ENCODE peak calls at places on chromosomes 3 and 15, in ten cellular contexts. D is mucosa of descending colon; C is effector memory CD4-positive, alpha-beta T cell; V is T1000; I is substantia nigra; Y is epithelial cell of prostate; E is mesendoderm; Z is HuH-7; X is NAMALWA; Q is pons. S is an unnamed sample.

GRCh38 chr3:183328823-183329222 is 75.8 kb downstream of the B3GNT5 start:
- DNase-seq in V (no peak), I (no peak), E (no peak), D (no peak), Z (no peak), C (no peak), X (no peak), Q (no peak), Y (no peak), S (no peak)

GRCh38 chr15:73171711-73172110 is 119.4 kb downstream of the NEO1 start:
- DNase-seq in Z (no peak), D (no peak), E (no peak), Y (no peak), I (no peak), V (no peak), Q (no peak), C (no peak), X (no peak), S (no peak)

GRCh38 chr3:120855665-120856437 is 52.2 kb upstream of the STXBP5L start:
- DNase-seq in V (peak; percentile 61), X (no peak), I (no peak), Z (no peak), Q (peak; percentile 29), C (no peak), E (peak; percentile 38), Y (peak; percentile 43), D (peak; percentile 18), S (no peak)

GRCh38 chr15:55695432-55695831 is 47.5 kb downstream of the PRTG start:
- DNase-seq in Z (no peak), Y (no peak), Q (no peak), E (no peak), V (no peak), I (no peak), D (no peak), C (no peak), X (no peak), S (no peak)

GRCh38 chr3:123813876-123814275 is 70.3 kb downstream of the MYLK start:
- DNase-seq in V (no peak), D (no peak), C (no peak), X (no peak), I (no peak), Z (no peak), E (no peak), Q (no peak), Y (no peak), S (peak; percentile 72)

GRCh38 chr3:59658236-59658635 is 608.4 kb upstream of the CFAP20DC start:
- DNase-seq in Q (no peak), E (no peak), X (no peak), I (no peak), Z (no peak), D (no peak), Y (no peak), V (no peak), C (no peak), S (no peak)

GRCh38 chr3:77039606-77040553 is at the start of gene ROBO2:
- DNase-seq in E (peak; percentile 84), D (peak; percentile 35), X (no peak), I (no peak), Y (no peak), Q (no peak), C (no peak), Z (no peak), V (peak; percentile 61), S (peak; percentile 67)

GRCh38 chr15:33226559-33227181 is 32.2 kb upstream of the FMN1 start:
- DNase-seq in Z (no peak), C (peak; percentile 66), Y (no peak), Q (peak; percentile 18), X (peak; percentile 95), V (no peak), E (peak; percentile 77), D (no peak), I (no peak), S (peak; percentile 92)

GRCh38 chr3:182325213-182325941 is 467.9 kb upstream of the ATP11B start:
- DNase-seq in E (no peak), C (no peak), Q (no peak), Z (no peak), V (no peak), D (no peak), X (peak; percentile 70), I (no peak), Y (no peak), S (peak; percentile 0)

GRCh38 chr3:83567935-83568334 is 1390.9 kb upstream of the CADM2 start:
- DNase-seq in E (no peak), D (no peak), C (no peak), V (no peak), Y (no peak), X (no peak), Z (no peak), I (no peak), Q (no peak), S (no peak)

GRCh38 chr3:44865272-44866005 is 3.7 kb downstream of the TMEM42 start:
- DNase-seq in X (no peak), D (no peak), I (no peak), C (no peak), V (no peak), E (no peak), Y (no peak), Q (no peak), Z (no peak), S (no peak)

GRCh38 chr3:71514621-71515020 is 68.9 kb downstream of the FOXP1 start:
- DNase-seq in D (no peak), Z (no peak), V (no peak), Q (no peak), E (no peak), C (no peak), I (no peak), X (no peak), Y (no peak), S (no peak)

GRCh38 chr15:71128939-71129562 is 13.8 kb downstream of the THSD4 start:
- DNase-seq in I (no peak), Z (no peak), X (no peak), C (no peak), E (no peak), Q (no peak), V (no peak), Y (no peak), D (no peak), S (no peak)

GRCh38 chr3:179107617-179108016 is 36.0 kb upstream of the ZMAT3 start:
- DNase-seq in V (no peak), D (no peak), C (no peak), X (no peak), I (no peak), E (no peak), Y (no peak), Q (no peak), Z (no peak), S (no peak)

GRCh38 chr3:69250014-69250413 is 127.6 kb upstream of the LMOD3 start:
- DNase-seq in V (no peak), Q (peak; percentile 92), X (no peak), Y (no peak), D (peak; percentile 64), E (peak; percentile 97), Z (no peak), I (peak; percentile 37), C (no peak), S (no peak)

GRCh38 chr3:71185733-71186455 is 397.6 kb downstream of the FOXP1 start:
- DNase-seq in E (no peak), D (no peak), Y (no peak), Z (no peak), V (no peak), C (no peak), Q (no peak), I (no peak), X (peak; percentile 49), S (peak; percentile 29)

GRCh38 chr3:122902326-122902725 is 107.5 kb downstream of the SLC49A4 start:
- DNase-seq in C (no peak), Y (no peak), Z (no peak), X (no peak), E (no peak), I (no peak), D (no peak), Q (no peak), V (no peak), S (no peak)

GRCh38 chr15:60125334-60125733 is 121.2 kb downstream of the FOXB1 start:
- DNase-seq in Q (no peak), D (no peak), Y (no peak), X (no peak), I (no peak), V (no peak), Z (no peak), E (no peak), C (no peak), S (peak; percentile 28)

GRCh38 chr3:13176445-13176844 is 103.2 kb upstream of the IQSEC1 start:
- DNase-seq in Z (no peak), Q (no peak), I (no peak), X (no peak), D (no peak), C (no peak), V (no peak), E (no peak), Y (no peak), S (no peak)

GRCh38 chr3:16183601-16184270 is 9.3 kb downstream of the GALNT15 start:
- DNase-seq in Y (no peak), X (no peak), C (no peak), I (no peak), V (peak; percentile 27), D (no peak), Z (no peak), Q (no peak), E (no peak), S (no peak)

GRCh38 chr3:106542101-106542769 is 673.4 kb upstream of the CBLB start:
- DNase-seq in I (no peak), V (no peak), Y (no peak), D (no peak), Q (no peak), X (no peak), C (no peak), Z (no peak), E (peak; percentile 14), S (no peak)

GRCh38 chr15:58065445-58066041 is at the start of gene ALDH1A2:
- DNase-seq in Z (no peak), Y (no peak), C (no peak), X (no peak), D (peak; percentile 31), Q (no peak), V (no peak), E (peak; percentile 42), I (no peak), S (no peak)

GRCh38 chr3:40258555-40258954 is 51.0 kb upstream of the EIF1B start:
- DNase-seq in Y (peak; percentile 72), X (no peak), V (peak; percentile 42), Z (no peak), Q (no peak), D (no peak), C (no peak), E (peak; percentile 85), I (no peak), S (peak; percentile 35)

GRCh38 chr3:122918576-122919290 is 108.8 kb downstream of the SEMA5B start:
- DNase-seq in C (no peak), Z (no peak), I (no peak), D (no peak), E (no peak), V (no peak), Q (no peak), X (no peak), Y (no peak), S (no peak)

GRCh38 chr15:62711691-62712454 is 330.7 kb upstream of the TPM1 start:
- DNase-seq in Z (no peak), C (no peak), Y (no peak), E (no peak), X (no peak), I (no peak), D (no peak), V (no peak), Q (no peak), S (no peak)

GRCh38 chr15:79099692-79100091 is 9.1 kb upstream of the RASGRF1 start:
- DNase-seq in Y (no peak), I (no peak), Q (no peak), X (no peak), C (no peak), V (no peak), D (no peak), Z (no peak), E (no peak), S (no peak)

GRCh38 chr3:125003369-125003853 is 52.4 kb downstream of the HEG1 start:
- DNase-seq in D (no peak), C (no peak), Z (peak; percentile 83), E (no peak), V (peak; percentile 36), I (no peak), X (no peak), Q (peak; percentile 73), Y (no peak), S (no peak)

S was measured in OCI-M1.